ENCODE peak calls at places on chromosomes 6 and 20, in nine cellular contexts. H is left ventricle myocardium inferior; M is GOT3; R is HTR-8/SVneo; G is M059J; O is GM12865; N is hypothalamus; B is activated CD4-positive, CD25-positive, alpha-beta regulatory T cell; C is stimulated activated CD8-positive, alpha-beta memory T cell treated with anti-CD3 and anti-CD28 coated beads, Interleukin-15, amount 100 ng/mL, for 24 hours. S is an unnamed sample.

GRCh38 chr6:162622572-162622971 is 105.0 kb downstream of the PRKN start:
- DNase-seq in H (no peak), B (no peak), N (no peak), R (no peak), O (no peak), G (no peak), C (no peak), M (no peak), S (no peak)

GRCh38 chr6:75600694-75601265 is 900 bp upstream of the SENP6 start:
- DNase-seq in G (peak; percentile 13), B (no peak), H (no peak), R (no peak), M (no peak), C (no peak), O (no peak), N (no peak), S (no peak)

GRCh38 chr6:132445201-132445951 is 44.1 kb upstream of the MOXD1 start:
- DNase-seq in O (no peak), R (peak; percentile 18), M (no peak), N (no peak), H (no peak), B (no peak), G (peak; percentile 97), C (no peak), S (peak; percentile 44)

GRCh38 chr6:113664909-113665308 is 192.2 kb upstream of the MARCKS start:
- DNase-seq in H (no peak), G (no peak), O (no peak), C (no peak), R (no peak), M (no peak), N (no peak), B (no peak), S (no peak)

GRCh38 chr20:41540459-41540858 is 77.7 kb downstream of the CHD6 start:
- DNase-seq in H (no peak), R (no peak), O (no peak), C (no peak), M (no peak), G (no peak), B (no peak), N (no peak), S (no peak)

GRCh38 chr20:17882065-17882833 is 86.3 kb downstream of the SNX5 start:
- DNase-seq in G (peak; percentile 73), B (no peak), M (no peak), R (no peak), H (no peak), O (no peak), N (peak; percentile 38), C (no peak), S (no peak)

GRCh38 chr20:57199656-57200405 is 66.6 kb downstream of the BMP7 start:
- DNase-seq in R (no peak), H (no peak), G (peak; percentile 35), N (no peak), M (no peak), O (no peak), C (no peak), B (no peak), S (no peak)

GRCh38 chr6:53369876-53370515 is 21.2 kb upstream of the ELOVL5 start:
- DNase-seq in N (no peak), M (no peak), O (no peak), R (no peak), H (no peak), G (no peak), B (no peak), C (no peak), S (no peak)

GRCh38 chr20:36268501-36269342 is 32.4 kb downstream of the AAR2 start:
- DNase-seq in B (no peak), H (no peak), G (no peak), N (no peak), C (no peak), R (no peak), M (no peak), O (no peak), S (no peak)

S was measured in RWPE1.